ENCODE peak calls at places on chromosomes 2 and 18, in nine cellular contexts. N is EH; B is Right ventricle myocardium superior; U is uterus; Y is NCI-H446; R is GM12891; K is tibial nerve; L is CD4-positive, CD25-positive, alpha-beta regulatory T cell; O is NCI-H524 treated with DMSO at 0.1 percent for 48 hours. T is an unnamed sample.

GRCh38 chr2:69397234-69397633 is 10.2 kb upstream of the GFPT1 start:
- DNase-seq in L (no peak), U (no peak), N (no peak), R (no peak), O (no peak), Y (no peak), B (no peak), K (no peak), T (no peak)

GRCh38 chr2:70679244-70679643 is 88.8 kb downstream of the ADD2 start:
- DNase-seq in K (no peak), U (no peak), R (no peak), L (no peak), O (no peak), N (peak; percentile 20), B (no peak), Y (no peak), T (no peak)

GRCh38 chr2:217108086-217108485 is 248.2 kb upstream of the TNP1 start:
- DNase-seq in Y (no peak), U (no peak), O (no peak), R (no peak), B (no peak), K (no peak), N (no peak), L (no peak), T (no peak)

GRCh38 chr2:217935245-217935879 is 67.4 kb downstream of the TNS1 start:
- DNase-seq in N (peak; percentile 77), U (peak; percentile 77), O (no peak), K (no peak), L (no peak), R (no peak), Y (no peak), B (peak; percentile 71), T (no peak)

GRCh38 chr18:48230459-48231113 is 178.6 kb downstream of the ZBTB7C start:
- DNase-seq in B (peak; percentile 78), U (no peak), N (peak; percentile 67), O (no peak), K (peak; percentile 44), Y (peak; percentile 22), R (peak; percentile 38), L (peak; percentile 27), T (peak; percentile 26)

GRCh38 chr2:6846540-6846939 is 19.2 kb downstream of the CMPK2 start:
- DNase-seq in K (no peak), N (no peak), R (no peak), Y (no peak), O (no peak), B (no peak), L (no peak), U (no peak), T (no peak)

GRCh38 chr18:50750546-50750945 is 69.3 kb downstream of the MRO start:
- DNase-seq in O (no peak), N (no peak), B (no peak), L (no peak), R (no peak), K (no peak), U (no peak), Y (no peak), T (no peak)

GRCh38 chr18:47997338-47997780 is 66.9 kb upstream of the SMAD2 start:
- DNase-seq in K (no peak), B (no peak), O (no peak), N (peak; percentile 7), Y (no peak), U (no peak), R (no peak), L (peak; percentile 16), T (no peak)

GRCh38 chr2:1233280-1233679 is 180.0 kb upstream of the TPO start:
- DNase-seq in O (peak; percentile 4), K (no peak), U (no peak), B (no peak), Y (no peak), R (no peak), N (no peak), L (no peak), T (no peak)

GRCh38 chr2:103396152-103396551 is 634.3 kb downstream of the TMEM182 start:
- DNase-seq in R (no peak), K (no peak), L (no peak), B (no peak), Y (no peak), U (no peak), N (no peak), O (no peak), T (no peak)

GRCh38 chr18:21194871-21195771 is 46.9 kb upstream of the GREB1L start:
- DNase-seq in K (no peak), B (no peak), L (peak; percentile 42), N (peak; percentile 62), O (peak; percentile 27), U (no peak), Y (no peak), R (peak; percentile 9), T (peak; percentile 74)

GRCh38 chr2:178109813-178110212 is 2.4 kb upstream of the RBM45 start:
- DNase-seq in K (no peak), L (peak; percentile 60), B (no peak), N (peak; percentile 51), U (no peak), Y (peak; percentile 39), R (peak; percentile 18), O (no peak), T (peak; percentile 56)

GRCh38 chr2:119158563-119159347 is at the start of gene C1QL2:
- DNase-seq in B (no peak), R (no peak), Y (no peak), N (no peak), O (no peak), K (no peak), U (no peak), L (no peak), T (peak; percentile 42)

GRCh38 chr2:178477443-178478099 is 829 bp downstream of the FKBP7 start:
- DNase-seq in Y (peak; percentile 39), O (peak; percentile 12), U (no peak), B (no peak), R (no peak), L (peak; percentile 6), K (no peak), N (no peak), T (no peak)

GRCh38 chr2:8334866-8335325 is 347.0 kb upstream of the ID2 start:
- DNase-seq in N (no peak), R (no peak), L (no peak), B (no peak), K (no peak), U (no peak), Y (no peak), O (no peak), T (no peak)

GRCh38 chr2:8597526-8598225 is 84.2 kb upstream of the ID2 start:
- DNase-seq in Y (no peak), O (peak; percentile 1), L (no peak), K (no peak), R (no peak), U (no peak), B (no peak), N (no peak), T (no peak)

GRCh38 chr2:239719791-239720410 is 305.2 kb downstream of the NDUFA10 start:
- DNase-seq in N (peak; percentile 7), R (no peak), L (no peak), U (no peak), Y (no peak), B (no peak), O (no peak), K (no peak), T (no peak)

GRCh38 chr2:42830922-42831574 is 38.7 kb upstream of the HAAO start:
- DNase-seq in O (peak; percentile 32), R (no peak), Y (no peak), L (no peak), U (no peak), K (no peak), B (no peak), N (peak; percentile 19), T (no peak)

GRCh38 chr2:41647468-41648042 is 400.3 kb upstream of the PKDCC start:
- DNase-seq in R (no peak), K (no peak), O (no peak), U (no peak), N (no peak), B (no peak), Y (no peak), L (no peak), T (no peak)

GRCh38 chr18:79918089-79919011 is 33.1 kb downstream of the SLC66A2 start:
- DNase-seq in U (no peak), K (no peak), Y (no peak), N (no peak), B (peak; percentile 36), O (no peak), R (no peak), L (no peak), T (no peak)

GRCh38 chr2:46716806-46717732 is 198.5 kb downstream of the MCFD2 start:
- DNase-seq in O (no peak), U (no peak), R (no peak), Y (peak; percentile 79), B (no peak), N (no peak), L (no peak), K (no peak), T (no peak)

T was measured in NCI-H2227 treated with DMSO at 0.1 percent for 48 hours.